ENCODE peak calls at places on chromosome 16, in eight cellular contexts. E is PC-9, Q is heart right ventricle, R is fibroblast of mammary gland, N is fibroblast of villous mesenchyme, S is A549, O is tibial artery, V is heart left ventricle. G is an unnamed sample.

GRCh38 chr16:48811478-48811877 is 201.5 kb upstream of the N4BP1 start:
- DNase-seq in E (no peak), Q (no peak), R (no peak), N (no peak), S (no peak), O (no peak), V (no peak), G (no peak)

GRCh38 chr16:68229431-68230175 is 6.3 kb downstream of the ESRP2 start:
- DNase-seq in E (no peak), Q (no peak), R (peak), N (peak), S (peak), O (peak), V (no peak), G (peak)

GRCh38 chr16:1105888-1106620 is 10.0 kb upstream of the C1QTNF8 start:
- DNase-seq in E (no peak), Q (peak), R (peak), N (peak), S (peak), O (peak), V (peak), G (peak)

GRCh38 chr16:80014241-80014939 is 413.9 kb upstream of the MAF start:
- DNase-seq in E (peak), Q (no peak), R (no peak), N (peak), S (peak), O (no peak), V (no peak), G (no peak)

GRCh38 chr16:65392831-65393565 is 271.1 kb upstream of the CDH11 start:
- DNase-seq in E (no peak), Q (no peak), R (peak), N (no peak), S (no peak), O (no peak), V (no peak), G (no peak)

GRCh38 chr16:84914273-84914672 is 94.5 kb downstream of the CRISPLD2 start:
- DNase-seq in E (no peak), Q (peak), R (no peak), N (no peak), S (no peak), O (peak), V (peak), G (no peak)

GRCh38 chr16:24701521-24701951 is 27.9 kb upstream of the TNRC6A start:
- DNase-seq in E (peak), Q (no peak), R (peak), N (peak), S (peak), O (peak), V (no peak), G (no peak)

GRCh38 chr16:58843675-58844074 is 109.6 kb upstream of the GOT2 start:
- DNase-seq in E (no peak), Q (no peak), R (peak), N (peak), S (peak), O (no peak), V (no peak), G (no peak)

GRCh38 chr16:58264961-58265479 is 29.8 kb downstream of the PRSS54 start:
- DNase-seq in E (peak), Q (no peak), R (peak), N (peak), S (peak), O (no peak), V (no peak), G (no peak)

GRCh38 chr16:4922721-4923342 is 14.1 kb downstream of the PPL start:
- DNase-seq in E (no peak), Q (no peak), R (no peak), N (no peak), S (no peak), O (no peak), V (no peak), G (no peak)
- TF ChIP-seq CTCF in E (no peak), Q (no peak), R (no peak), N (no peak), S (no peak), O (no peak), V (no peak), G (no peak)

DNA sequence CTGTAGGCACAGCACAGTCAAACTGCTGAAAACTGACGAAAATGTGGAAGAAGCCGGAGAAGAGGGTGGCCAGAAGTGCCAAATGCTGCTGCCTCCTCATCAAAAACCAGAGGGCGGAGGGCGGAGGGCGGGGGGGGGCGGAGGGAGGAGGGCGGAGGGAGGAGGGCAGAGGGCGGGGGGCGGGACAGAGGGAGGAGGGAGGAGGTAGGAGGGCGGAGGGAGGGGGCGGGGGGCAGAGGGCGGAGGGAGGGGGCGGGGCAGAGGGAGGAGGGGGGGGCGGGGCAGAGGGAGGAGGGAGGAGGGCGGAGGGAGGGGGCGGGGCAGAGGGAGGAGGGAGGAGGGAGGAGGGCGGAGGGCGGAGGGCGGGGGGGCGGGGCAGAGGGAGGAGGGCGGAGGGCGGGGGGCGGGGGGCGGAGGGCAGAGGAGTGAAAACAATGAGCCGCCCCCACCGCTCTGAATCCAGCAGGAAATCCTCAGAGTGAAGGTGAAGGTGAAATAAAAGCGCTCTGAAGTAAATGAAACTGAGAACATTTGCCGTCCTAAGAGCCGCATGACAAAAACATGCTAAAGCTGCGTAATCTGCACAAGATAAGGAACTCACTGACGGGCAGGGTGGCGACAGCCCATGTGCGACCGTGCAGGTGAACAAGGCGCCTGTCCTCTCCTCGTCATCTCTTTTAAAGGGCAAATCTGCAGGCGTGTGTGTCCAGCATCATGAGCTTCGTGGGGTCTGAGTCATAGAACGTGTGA is 22.6 kb upstream of the CBFA2T3 start:
- DNase-seq in E (no peak), Q (no peak), R (peak), N (no peak), S (no peak), O (no peak), V (no peak), G (no peak)
- TF ChIP-seq CTCF in E (no peak), Q (no peak), R (no peak), N (no peak), S (no peak), O (no peak), V (no peak), G (no peak)

DNA sequence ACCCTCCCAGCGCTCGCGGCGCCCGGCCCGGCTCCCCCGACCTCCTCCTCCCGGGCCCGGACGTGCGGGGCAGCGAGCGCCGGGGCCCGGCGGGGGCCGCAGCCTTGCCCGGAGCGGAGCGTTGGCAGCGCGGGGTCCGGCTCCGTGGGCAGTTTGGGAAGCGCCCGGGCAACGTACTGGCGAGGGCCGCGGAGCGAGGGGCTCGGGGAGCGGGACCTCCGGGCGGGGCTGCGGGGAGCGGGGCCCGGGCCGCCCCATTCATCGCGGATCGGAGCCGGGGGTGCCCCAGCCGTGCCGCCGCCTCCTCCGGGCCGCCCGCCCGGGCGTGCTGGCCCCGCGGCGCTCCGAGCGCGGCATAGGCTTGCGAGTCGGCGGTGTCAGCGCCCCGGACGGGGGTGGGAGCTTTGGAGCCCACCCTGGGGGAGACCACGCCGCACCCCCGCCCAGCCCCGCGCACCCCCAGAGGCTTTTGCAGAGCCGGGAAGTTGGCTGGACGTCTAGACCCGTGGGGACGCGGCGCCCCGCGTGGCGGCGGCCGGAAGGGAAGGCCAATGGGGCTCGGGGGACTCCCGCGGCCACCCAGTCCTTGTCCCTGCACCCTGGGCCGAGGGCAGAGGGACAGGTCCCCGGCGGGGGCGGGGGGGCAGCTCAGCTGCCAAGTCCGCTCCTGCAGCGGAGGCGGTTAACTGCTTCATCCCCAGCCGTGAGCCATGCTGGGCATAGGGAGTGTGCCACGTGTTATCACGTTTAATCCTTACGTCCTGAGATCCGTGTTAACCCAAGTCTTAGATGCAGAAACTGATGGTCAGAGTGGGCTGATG is 852 bp downstream of the ZNF469 start:
- DNase-seq in E (no peak), Q (peak), R (peak), N (peak), S (peak), O (peak), V (no peak), G (no peak)
- TF ChIP-seq CTCF in E (peak), Q (peak), R (peak), N (peak), S (peak), O (peak), V (peak), G (no peak)

DNA sequence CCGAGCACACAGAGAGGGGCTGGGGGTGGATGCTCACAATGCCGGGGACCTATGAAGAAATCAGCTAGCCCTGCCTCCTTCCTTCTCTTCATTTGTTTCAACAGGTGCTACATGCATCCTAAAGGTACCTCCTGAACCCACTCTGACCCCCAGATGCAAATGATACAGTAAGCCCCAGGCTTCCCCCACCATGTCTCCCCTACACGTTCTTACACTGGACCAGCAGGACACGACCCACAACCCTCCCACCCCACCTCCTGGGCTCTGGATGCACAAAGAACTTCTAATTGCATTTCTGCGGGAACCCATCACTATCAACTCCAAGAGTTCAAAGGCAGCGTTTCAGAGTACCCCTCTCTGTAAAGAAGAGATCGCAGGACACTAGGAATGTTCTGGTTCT is 2.1 kb downstream of the XYLT1 start:
- DNase-seq in E (no peak), Q (no peak), R (no peak), N (no peak), S (no peak), O (no peak), V (no peak), G (no peak)
- TF ChIP-seq CTCF in E (no peak), Q (no peak), R (no peak), N (no peak), S (no peak), O (no peak), V (no peak), G (no peak)